ENCODE peak calls at places on chromosomes 2 and 18, in four cellular contexts. U is epithelial cell of esophagus; X is foreskin fibroblast; I is activated CD4-positive, alpha-beta memory T cell treated with anti-CD3 and anti-CD28 coated beads for 36 hours. D is an unnamed sample.

GRCh38 chr2:235468978-235469694 is 24.7 kb upstream of the AGAP1 start:
- DNase-seq in I (no peak), X (peak), U (peak), D (peak)

GRCh38 chr2:96760986-96761832 is 507 bp downstream of the CNNM4 start:
- DNase-seq in I (no peak), U (peak), X (no peak), D (peak)

GRCh38 chr2:20242727-20243377 is 17.9 kb upstream of the SDC1 start:
- DNase-seq in I (no peak), X (no peak), U (no peak), D (no peak)

GRCh38 chr2:146438246-146438645 is 1406.6 kb upstream of the ACVR2A start:
- DNase-seq in X (no peak), U (no peak), I (no peak), D (no peak)

GRCh38 chr2:217064234-217065103 is 204.6 kb upstream of the TNP1 start:
- DNase-seq in I (no peak), X (no peak), U (no peak), D (no peak)

GRCh38 chr2:102141915-102142828 is at the start of gene IL1R1:
- DNase-seq in I (peak), X (peak), U (peak), D (peak)

GRCh38 chr2:197207106-197207505 is 103.5 kb downstream of the ANKRD44 start:
- DNase-seq in U (no peak), I (no peak), X (no peak), D (no peak)

GRCh38 chr2:100018794-100019193 is 123.6 kb downstream of the AFF3 start:
- DNase-seq in X (peak), I (no peak), U (no peak), D (peak)

GRCh38 chr2:134258684-134259408 is 5.0 kb downstream of the MGAT5 start:
- DNase-seq in I (peak), U (no peak), X (no peak), D (no peak)

GRCh38 chr2:190947711-190948251 is 66.2 kb downstream of the STAT1 start:
- DNase-seq in I (no peak), X (peak), U (peak), D (peak)

GRCh38 chr2:44844651-44845270 is 96.7 kb upstream of the SIX3 start:
- DNase-seq in X (peak), U (no peak), I (peak), D (no peak)

GRCh38 chr2:150491943-150492342 is 4.5 kb upstream of the RND3 start:
- DNase-seq in X (peak), U (peak), I (no peak), D (no peak)

GRCh38 chr18:62486290-62486964 is 36.4 kb upstream of the ZCCHC2 start:
- DNase-seq in I (peak), X (no peak), U (peak), D (no peak)

GRCh38 chr2:199118701-199119241 is 339.0 kb downstream of the SATB2 start:
- DNase-seq in U (no peak), I (no peak), X (no peak), D (no peak)

GRCh38 chr18:36376361-36376760 is 78.8 kb downstream of the FHOD3 start:
- DNase-seq in X (peak), I (no peak), U (no peak), D (no peak)

GRCh38 chr2:25335971-25336370 is 5.8 kb downstream of the DNMT3A start:
- DNase-seq in I (no peak), U (no peak), X (no peak), D (no peak)

GRCh38 chr2:218884519-218884918 is 3.9 kb downstream of the WNT10A start:
- DNase-seq in I (no peak), U (no peak), X (no peak), D (no peak)

GRCh38 chr2:98896944-98897343 is 39.1 kb downstream of the CRACDL start:
- DNase-seq in X (no peak), U (no peak), I (no peak), D (no peak)

GRCh38 chr2:120510751-120511395 is 164.9 kb downstream of the INHBB start:
- DNase-seq in X (no peak), I (no peak), U (no peak), D (no peak)

GRCh38 chr2:119823734-119824334 is 64.1 kb downstream of the PTPN4 start:
- DNase-seq in X (peak), U (peak), I (peak), D (peak)

GRCh38 chr18:21361297-21361880 is 119.4 kb downstream of the GREB1L start:
- DNase-seq in X (no peak), U (no peak), I (no peak), D (no peak)

GRCh38 chr18:50507120-50507590 is 52.7 kb upstream of the MAPK4 start:
- DNase-seq in X (no peak), U (peak), I (peak), D (no peak)

GRCh38 chr2:47485751-47486300 is 82.9 kb downstream of the MSH2 start:
- DNase-seq in U (no peak), X (no peak), I (no peak), D (no peak)

GRCh38 chr18:74898965-74899364 is 301.3 kb downstream of the ZNF407 start:
- DNase-seq in X (peak), U (peak), I (no peak), D (no peak)

GRCh38 chr2:138228101-138228500 is 263.8 kb downstream of the HNMT start:
- DNase-seq in U (no peak), X (no peak), I (no peak), D (no peak)

GRCh38 chr2:112708968-112709367 is 11.9 kb upstream of the NT5DC4 start:
- DNase-seq in I (no peak), X (no peak), U (no peak), D (no peak)

GRCh38 chr2:26982102-26982742 is 11.8 kb downstream of the MAPRE3 start:
- DNase-seq in X (no peak), U (peak), I (peak), D (no peak)

GRCh38 chr2:220764246-220764645 is 807.9 kb downstream of the EPHA4 start:
- DNase-seq in X (no peak), U (no peak), I (no peak), D (no peak)

GRCh38 chr2:77797088-77797487 is 274.9 kb upstream of the LRRTM4 start:
- DNase-seq in X (no peak), U (no peak), I (no peak), D (no peak)

D was measured in hepatic stellate cell.